ENCODE peak calls at places on chromosome 10, in seven cellular contexts. One of them, this sample, is unnamed.

GRCh38 chr10:79202188-79203013 is 133.6 kb downstream of the ZMIZ1 start:
- DNase-seq in activated CD8-positive, alpha-beta T cell treated with anti-CD3 and anti-CD28 coated beads for 36 hours: peak
- DNase-seq in psoas muscle: no peak
- DNase-seq in pancreas: peak
- DNase-seq in ascending aorta: no peak
- DNase-seq in thoracic aorta: no peak
- DNase-seq in BJ: no peak
- DNase-seq in this sample: no peak

GRCh38 chr10:490891-491571 is 198.4 kb downstream of the DIP2C start:
- DNase-seq in activated CD8-positive, alpha-beta T cell treated with anti-CD3 and anti-CD28 coated beads for 36 hours: no peak
- DNase-seq in psoas muscle: peak
- DNase-seq in pancreas: no peak
- DNase-seq in ascending aorta: no peak
- DNase-seq in thoracic aorta: no peak
- DNase-seq in BJ: peak
- DNase-seq in this sample: no peak

GRCh38 chr10:16923726-16924125 is 106.5 kb upstream of the RSU1 start:
- DNase-seq in activated CD8-positive, alpha-beta T cell treated with anti-CD3 and anti-CD28 coated beads for 36 hours: no peak
- DNase-seq in psoas muscle: no peak
- DNase-seq in pancreas: no peak
- DNase-seq in ascending aorta: no peak
- DNase-seq in thoracic aorta: no peak
- DNase-seq in BJ: no peak
- DNase-seq in this sample: no peak

GRCh38 chr10:47025540-47026300 is 114.5 kb downstream of the PTPN20 start:
- DNase-seq in activated CD8-positive, alpha-beta T cell treated with anti-CD3 and anti-CD28 coated beads for 36 hours: no peak
- DNase-seq in psoas muscle: peak
- DNase-seq in pancreas: peak
- DNase-seq in ascending aorta: no peak
- DNase-seq in thoracic aorta: no peak
- DNase-seq in BJ: no peak
- DNase-seq in this sample: peak

GRCh38 chr10:17835688-17836087 is 26.5 kb downstream of the MRC1 start:
- DNase-seq in activated CD8-positive, alpha-beta T cell treated with anti-CD3 and anti-CD28 coated beads for 36 hours: no peak
- DNase-seq in psoas muscle: no peak
- DNase-seq in pancreas: no peak
- DNase-seq in ascending aorta: no peak
- DNase-seq in thoracic aorta: no peak
- DNase-seq in BJ: peak
- DNase-seq in this sample: no peak

GRCh38 chr10:11515596-11516418 is 95.6 kb downstream of the USP6NL start:
- DNase-seq in activated CD8-positive, alpha-beta T cell treated with anti-CD3 and anti-CD28 coated beads for 36 hours: peak
- DNase-seq in psoas muscle: no peak
- DNase-seq in pancreas: no peak
- DNase-seq in ascending aorta: no peak
- DNase-seq in thoracic aorta: no peak
- DNase-seq in BJ: no peak
- DNase-seq in this sample: no peak

GRCh38 chr10:19048479-19048878 is at the start of gene MALRD1:
- DNase-seq in activated CD8-positive, alpha-beta T cell treated with anti-CD3 and anti-CD28 coated beads for 36 hours: no peak
- DNase-seq in psoas muscle: no peak
- DNase-seq in pancreas: no peak
- DNase-seq in ascending aorta: no peak
- DNase-seq in thoracic aorta: no peak
- DNase-seq in BJ: no peak
- DNase-seq in this sample: no peak

GRCh38 chr10:71191459-71192113 is 20.8 kb upstream of the UNC5B start:
- DNase-seq in activated CD8-positive, alpha-beta T cell treated with anti-CD3 and anti-CD28 coated beads for 36 hours: no peak
- DNase-seq in psoas muscle: no peak
- DNase-seq in pancreas: no peak
- DNase-seq in ascending aorta: no peak
- DNase-seq in thoracic aorta: no peak
- DNase-seq in BJ: no peak
- DNase-seq in this sample: no peak

GRCh38 chr10:13608246-13608853 is 21.6 kb downstream of the PRPF18 start:
- DNase-seq in activated CD8-positive, alpha-beta T cell treated with anti-CD3 and anti-CD28 coated beads for 36 hours: no peak
- DNase-seq in psoas muscle: peak
- DNase-seq in pancreas: no peak
- DNase-seq in ascending aorta: no peak
- DNase-seq in thoracic aorta: no peak
- DNase-seq in BJ: peak
- DNase-seq in this sample: no peak

GRCh38 chr10:98168766-98169165 is 34.3 kb downstream of the R3HCC1L start:
- DNase-seq in activated CD8-positive, alpha-beta T cell treated with anti-CD3 and anti-CD28 coated beads for 36 hours: no peak
- DNase-seq in psoas muscle: no peak
- DNase-seq in pancreas: no peak
- DNase-seq in ascending aorta: no peak
- DNase-seq in thoracic aorta: no peak
- DNase-seq in BJ: no peak
- DNase-seq in this sample: no peak

GRCh38 chr10:90484518-90484917 is 373.3 kb downstream of the HTR7 start:
- DNase-seq in activated CD8-positive, alpha-beta T cell treated with anti-CD3 and anti-CD28 coated beads for 36 hours: no peak
- DNase-seq in psoas muscle: no peak
- DNase-seq in pancreas: no peak
- DNase-seq in ascending aorta: no peak
- DNase-seq in thoracic aorta: no peak
- DNase-seq in BJ: no peak
- DNase-seq in this sample: no peak

GRCh38 chr10:89480047-89480446 is 55.3 kb downstream of the SLC16A12 start:
- DNase-seq in activated CD8-positive, alpha-beta T cell treated with anti-CD3 and anti-CD28 coated beads for 36 hours: no peak
- DNase-seq in psoas muscle: no peak
- DNase-seq in pancreas: no peak
- DNase-seq in ascending aorta: no peak
- DNase-seq in thoracic aorta: no peak
- DNase-seq in BJ: no peak
- DNase-seq in this sample: no peak

GRCh38 chr10:103491729-103492364 is 1.7 kb upstream of the NEURL1 start:
- DNase-seq in activated CD8-positive, alpha-beta T cell treated with anti-CD3 and anti-CD28 coated beads for 36 hours: no peak
- DNase-seq in psoas muscle: no peak
- DNase-seq in pancreas: no peak
- DNase-seq in ascending aorta: no peak
- DNase-seq in thoracic aorta: no peak
- DNase-seq in BJ: peak
- DNase-seq in this sample: no peak
- TF ChIP-seq CTCF in activated CD8-positive, alpha-beta T cell treated with anti-CD3 and anti-CD28 coated beads for 36 hours: no peak
- TF ChIP-seq CTCF in psoas muscle: no peak
- TF ChIP-seq CTCF in pancreas: no peak
- TF ChIP-seq CTCF in ascending aorta: no peak
- TF ChIP-seq CTCF in thoracic aorta: no peak
- TF ChIP-seq CTCF in BJ: no peak
- TF ChIP-seq CTCF in this sample: no peak

GRCh38 chr10:58820386-58820785 is 307.7 kb downstream of the BICC1 start:
- DNase-seq in activated CD8-positive, alpha-beta T cell treated with anti-CD3 and anti-CD28 coated beads for 36 hours: no peak
- DNase-seq in psoas muscle: no peak
- DNase-seq in pancreas: no peak
- DNase-seq in ascending aorta: no peak
- DNase-seq in thoracic aorta: no peak
- DNase-seq in BJ: no peak
- DNase-seq in this sample: no peak
- TF ChIP-seq CTCF in activated CD8-positive, alpha-beta T cell treated with anti-CD3 and anti-CD28 coated beads for 36 hours: no peak
- TF ChIP-seq CTCF in psoas muscle: no peak
- TF ChIP-seq CTCF in pancreas: no peak
- TF ChIP-seq CTCF in ascending aorta: no peak
- TF ChIP-seq CTCF in thoracic aorta: no peak
- TF ChIP-seq CTCF in BJ: no peak
- TF ChIP-seq CTCF in this sample: no peak

DNA sequence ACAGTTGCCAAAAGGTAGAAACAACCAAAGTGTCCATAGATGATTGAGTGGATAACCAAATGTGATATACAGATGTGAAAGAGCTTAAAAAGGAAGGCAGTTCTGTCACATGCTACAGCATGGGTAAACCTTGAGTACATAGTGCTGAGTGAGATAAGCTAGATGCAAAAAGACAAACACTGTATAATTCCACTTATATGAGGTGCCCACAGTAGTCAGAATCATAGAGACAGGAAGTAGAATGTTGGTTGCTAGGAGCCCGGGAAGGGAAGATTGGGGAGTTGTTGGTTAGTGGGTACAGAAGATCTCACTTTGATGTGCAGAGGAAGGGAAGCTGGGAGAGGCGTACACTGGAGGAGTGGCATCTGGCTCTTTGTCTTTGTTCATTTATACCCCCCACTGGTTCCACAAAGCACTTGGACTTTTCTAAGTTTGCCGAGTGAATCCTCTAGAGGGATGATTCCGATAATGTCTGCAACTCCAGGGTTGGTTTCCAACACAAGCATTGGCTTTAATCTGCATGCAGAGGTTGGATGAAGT is 39.4 kb downstream of the TSPAN14 start:
- DNase-seq in activated CD8-positive, alpha-beta T cell treated with anti-CD3 and anti-CD28 coated beads for 36 hours: peak
- DNase-seq in psoas muscle: no peak
- DNase-seq in pancreas: no peak
- DNase-seq in ascending aorta: no peak
- DNase-seq in thoracic aorta: no peak
- DNase-seq in BJ: no peak
- DNase-seq in this sample: no peak
- TF ChIP-seq CTCF in activated CD8-positive, alpha-beta T cell treated with anti-CD3 and anti-CD28 coated beads for 36 hours: no peak
- TF ChIP-seq CTCF in psoas muscle: no peak
- TF ChIP-seq CTCF in pancreas: no peak
- TF ChIP-seq CTCF in ascending aorta: no peak
- TF ChIP-seq CTCF in thoracic aorta: no peak
- TF ChIP-seq CTCF in BJ: no peak
- TF ChIP-seq CTCF in this sample: no peak

DNA sequence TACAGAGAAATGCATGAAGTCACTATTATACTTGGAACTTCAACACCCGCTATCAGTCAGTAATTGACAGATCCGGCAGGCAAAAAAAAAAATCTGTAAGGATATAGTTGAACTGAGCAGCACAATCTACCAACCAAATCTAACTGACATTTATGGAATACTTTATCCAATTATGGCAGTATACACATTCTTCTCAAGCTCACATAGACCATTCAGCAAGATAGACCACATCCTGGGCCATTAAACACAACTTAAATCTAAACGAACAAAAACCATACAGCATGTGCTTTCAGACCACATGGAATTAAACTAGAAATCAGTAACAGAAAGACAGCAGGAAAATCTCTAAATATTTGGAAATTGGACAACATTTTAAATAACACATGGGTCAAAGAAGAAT is 112.7 kb downstream of the MPP7 start:
- DNase-seq in activated CD8-positive, alpha-beta T cell treated with anti-CD3 and anti-CD28 coated beads for 36 hours: no peak
- DNase-seq in psoas muscle: no peak
- DNase-seq in pancreas: no peak
- DNase-seq in ascending aorta: no peak
- DNase-seq in thoracic aorta: no peak
- DNase-seq in BJ: no peak
- DNase-seq in this sample: no peak
- TF ChIP-seq CTCF in activated CD8-positive, alpha-beta T cell treated with anti-CD3 and anti-CD28 coated beads for 36 hours: no peak
- TF ChIP-seq CTCF in psoas muscle: no peak
- TF ChIP-seq CTCF in pancreas: no peak
- TF ChIP-seq CTCF in ascending aorta: no peak
- TF ChIP-seq CTCF in thoracic aorta: no peak
- TF ChIP-seq CTCF in BJ: no peak
- TF ChIP-seq CTCF in this sample: no peak

DNA sequence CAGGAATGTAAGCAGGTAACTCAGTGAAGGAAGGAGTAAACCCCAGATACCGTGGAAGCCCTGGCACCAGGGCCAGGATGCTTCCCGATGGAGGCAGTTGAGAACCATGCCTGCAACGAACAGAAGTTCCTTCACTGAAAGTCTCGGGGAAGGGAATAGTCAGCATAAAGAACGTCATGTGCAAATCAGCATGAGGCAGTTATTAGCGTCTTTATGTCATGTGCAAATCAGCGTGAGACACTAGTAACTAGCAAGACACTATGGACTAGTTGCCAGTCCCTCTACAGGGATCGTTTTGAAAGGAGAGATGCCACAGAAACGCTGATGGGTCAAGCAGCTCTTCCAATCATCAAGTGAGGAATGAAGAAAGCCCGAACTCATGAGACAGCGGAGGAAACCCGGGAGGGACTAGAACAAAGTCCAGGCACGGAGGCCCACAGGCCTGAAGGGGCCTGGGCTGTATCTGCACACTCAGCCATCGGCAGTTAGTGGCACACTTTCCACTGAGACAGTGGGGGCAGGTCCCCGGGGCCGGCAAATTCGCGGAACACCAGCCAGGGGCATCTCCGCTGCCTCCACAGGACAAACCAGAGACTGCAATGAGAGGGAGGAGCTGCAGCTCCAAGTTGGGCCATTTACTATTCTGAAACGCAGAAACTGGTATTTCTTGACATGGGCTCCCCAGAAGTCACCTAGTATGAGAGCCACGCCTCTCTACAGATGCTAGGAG is 109.6 kb downstream of the SFMBT2 start:
- DNase-seq in activated CD8-positive, alpha-beta T cell treated with anti-CD3 and anti-CD28 coated beads for 36 hours: no peak
- DNase-seq in psoas muscle: no peak
- DNase-seq in pancreas: no peak
- DNase-seq in ascending aorta: no peak
- DNase-seq in thoracic aorta: no peak
- DNase-seq in BJ: no peak
- DNase-seq in this sample: no peak
- TF ChIP-seq CTCF in activated CD8-positive, alpha-beta T cell treated with anti-CD3 and anti-CD28 coated beads for 36 hours: peak
- TF ChIP-seq CTCF in psoas muscle: no peak
- TF ChIP-seq CTCF in pancreas: no peak
- TF ChIP-seq CTCF in ascending aorta: no peak
- TF ChIP-seq CTCF in thoracic aorta: no peak
- TF ChIP-seq CTCF in BJ: no peak
- TF ChIP-seq CTCF in this sample: no peak

GRCh38 chr10:69141304-69141703 is 17.3 kb downstream of the VPS26A start:
- DNase-seq in activated CD8-positive, alpha-beta T cell treated with anti-CD3 and anti-CD28 coated beads for 36 hours: no peak
- DNase-seq in psoas muscle: no peak
- DNase-seq in pancreas: no peak
- DNase-seq in ascending aorta: no peak
- DNase-seq in thoracic aorta: no peak
- DNase-seq in BJ: no peak
- DNase-seq in this sample: no peak
- TF ChIP-seq CTCF in activated CD8-positive, alpha-beta T cell treated with anti-CD3 and anti-CD28 coated beads for 36 hours: no peak
- TF ChIP-seq CTCF in psoas muscle: no peak
- TF ChIP-seq CTCF in pancreas: no peak
- TF ChIP-seq CTCF in ascending aorta: no peak
- TF ChIP-seq CTCF in thoracic aorta: no peak
- TF ChIP-seq CTCF in BJ: no peak
- TF ChIP-seq CTCF in this sample: no peak

GRCh38 chr10:122142652-122143237 is 128.4 kb upstream of the BTBD16 start:
- DNase-seq in activated CD8-positive, alpha-beta T cell treated with anti-CD3 and anti-CD28 coated beads for 36 hours: peak
- DNase-seq in psoas muscle: peak
- DNase-seq in pancreas: no peak
- DNase-seq in ascending aorta: no peak
- DNase-seq in thoracic aorta: no peak
- DNase-seq in BJ: no peak
- DNase-seq in this sample: no peak
- TF ChIP-seq CTCF in activated CD8-positive, alpha-beta T cell treated with anti-CD3 and anti-CD28 coated beads for 36 hours: peak
- TF ChIP-seq CTCF in psoas muscle: peak
- TF ChIP-seq CTCF in pancreas: peak
- TF ChIP-seq CTCF in ascending aorta: peak
- TF ChIP-seq CTCF in thoracic aorta: peak
- TF ChIP-seq CTCF in BJ: peak
- TF ChIP-seq CTCF in this sample: peak

DNA sequence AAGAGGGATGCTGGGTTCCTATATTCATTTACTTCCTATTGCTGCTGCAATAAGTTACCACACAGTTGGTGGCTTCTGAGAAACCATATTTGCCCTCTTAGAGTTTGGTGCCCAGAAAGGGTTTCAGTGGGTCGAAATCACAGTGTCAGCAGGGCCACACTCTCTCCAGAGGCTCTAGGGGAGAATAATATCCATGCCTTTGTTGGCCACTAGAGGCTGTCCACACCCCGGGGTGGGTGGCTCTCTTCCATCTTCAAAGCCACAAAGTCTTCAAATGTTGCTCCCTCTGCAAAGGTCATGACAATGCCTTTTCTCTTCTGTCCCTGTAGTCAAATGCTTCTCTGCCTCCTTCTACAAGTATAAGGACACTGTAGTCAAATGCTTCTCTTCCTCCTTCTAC is 989.4 kb downstream of the CCSER2 start:
- DNase-seq in activated CD8-positive, alpha-beta T cell treated with anti-CD3 and anti-CD28 coated beads for 36 hours: no peak
- DNase-seq in psoas muscle: no peak
- DNase-seq in pancreas: no peak
- DNase-seq in ascending aorta: no peak
- DNase-seq in thoracic aorta: no peak
- DNase-seq in BJ: no peak
- DNase-seq in this sample: no peak
- TF ChIP-seq CTCF in activated CD8-positive, alpha-beta T cell treated with anti-CD3 and anti-CD28 coated beads for 36 hours: no peak
- TF ChIP-seq CTCF in psoas muscle: no peak
- TF ChIP-seq CTCF in pancreas: no peak
- TF ChIP-seq CTCF in ascending aorta: no peak
- TF ChIP-seq CTCF in thoracic aorta: no peak
- TF ChIP-seq CTCF in BJ: no peak
- TF ChIP-seq CTCF in this sample: no peak